ENCODE peak calls at places on chromosomes 2 and 18, in nine cellular contexts. N is GM12891; K is PC-3; J is germinal center; F is mucosa of gallbladder; H is stimulated activated CD4-positive, alpha-beta T cell treated with anti-CD3 and anti-CD28 coated beads, Interleukin-12 subunit alpha, Interleukin-12 subunit beta, amount 100 ng/mL, for 4 hours; I is central memory CD4-positive, alpha-beta T cell; W is right lobe of liver; P is NCI-H460. Y is an unnamed sample.
A peak's percentile ranks its signal among the peaks of the same experiment; 100 is the strongest.

GRCh38 chr2:176392744-176393414 is 123.6 kb downstream of the MTX2 start:
- DNase-seq in N (no peak), K (no peak), J (no peak), F (no peak), H (no peak), I (no peak), W (no peak), P (no peak), Y (no peak)

GRCh38 chr18:62105373-62105772 is 81.5 kb downstream of the PIGN start:
- DNase-seq in N (no peak), K (no peak), J (no peak), F (no peak), H (no peak), I (no peak), W (no peak), P (no peak), Y (no peak)

GRCh38 chr18:64712035-64712434 is 563.1 kb upstream of the LINC00305 start:
- DNase-seq in N (no peak), K (peak; percentile 82), J (no peak), F (no peak), H (no peak), I (no peak), W (no peak), P (no peak), Y (no peak)

GRCh38 chr2:74632939-74633312 is 15.2 kb downstream of the M1AP start:
- DNase-seq in N (no peak), K (no peak), J (no peak), F (no peak), H (no peak), I (no peak), W (no peak), P (no peak), Y (no peak)

GRCh38 chr2:58107803-58108710 is 61.5 kb downstream of the VRK2 start:
- DNase-seq in N (no peak), K (peak; percentile 93), J (no peak), F (no peak), H (no peak), I (no peak), W (no peak), P (peak; percentile 95), Y (no peak)

GRCh38 chr18:79529991-79530390 is 134.3 kb downstream of the NFATC1 start:
- DNase-seq in N (no peak), K (no peak), J (no peak), F (no peak), H (no peak), I (no peak), W (peak; percentile 42), P (no peak), Y (no peak)

GRCh38 chr2:171008550-171009205 is 79.6 kb downstream of the GORASP2 start:
- DNase-seq in N (no peak), K (no peak), J (no peak), F (no peak), H (no peak), I (no peak), W (no peak), P (no peak), Y (no peak)

GRCh38 chr2:230908595-230909191 is 16.3 kb downstream of the GPR55 start:
- DNase-seq in N (no peak), K (peak; percentile 98), J (no peak), F (no peak), H (peak; percentile 47), I (no peak), W (peak; percentile 26), P (peak; percentile 89), Y (no peak)

GRCh38 chr18:75211002-75211621 is 515 bp downstream of the TSHZ1 start:
- DNase-seq in N (no peak), K (no peak), J (peak; percentile 48), F (no peak), H (no peak), I (peak; percentile 36), W (no peak), P (no peak), Y (peak; percentile 64)

GRCh38 chr2:118697771-118698170 is 149.7 kb downstream of the EN1 start:
- DNase-seq in N (no peak), K (peak; percentile 91), J (no peak), F (no peak), H (no peak), I (no peak), W (no peak), P (no peak), Y (no peak)

GRCh38 chr2:74374509-74375205 is 5.5 kb downstream of the DCTN1 start:
- DNase-seq in N (no peak), K (no peak), J (no peak), F (peak; percentile 88), H (no peak), I (no peak), W (no peak), P (no peak), Y (peak; percentile 78)

GRCh38 chr2:120887844-120888243 is 152.2 kb downstream of the GLI2 start:
- DNase-seq in N (no peak), K (no peak), J (no peak), F (no peak), H (no peak), I (no peak), W (peak; percentile 39), P (no peak), Y (peak; percentile 46)

GRCh38 chr2:186103276-186103675 is 364.7 kb downstream of the FSIP2 start:
- DNase-seq in N (no peak), K (no peak), J (no peak), F (no peak), H (no peak), I (no peak), W (no peak), P (no peak), Y (no peak)

GRCh38 chr2:88709117-88709739 is 17.8 kb downstream of the RPIA start:
- DNase-seq in N (no peak), K (peak; percentile 53), J (no peak), F (no peak), H (no peak), I (no peak), W (no peak), P (no peak), Y (peak; percentile 71)

GRCh38 chr2:28163627-28164279 is 228.9 kb upstream of the FOSL2 start:
- DNase-seq in N (no peak), K (no peak), J (no peak), F (no peak), H (no peak), I (no peak), W (no peak), P (no peak), Y (no peak)

Y was measured in cardiac muscle cell.